ENCODE peak calls at places on chromosomes 16 and 17, in nine cellular contexts. U is adrenal gland, X is stomach, R is right lobe of liver, L is neural progenitor cell, T is PC-9, H is ovary, E is SK-N-SH, I is ascending aorta. C is an unnamed sample. For H3K9me3, the result is how much of the 10 kb centered on the place peaks cover.

GRCh38 chr17:46009681-46010596 is 10.9 kb downstream of the STH start:
- DNase-seq in U (no peak), E (no peak), X (no peak), R (no peak), I (no peak), T (no peak), L (no peak), H (no peak), C (no peak)

GRCh38 chr16:63663155-63663554 is 1458.7 kb downstream of the CDH11 start:
- DNase-seq in L (no peak), H (no peak), E (no peak), T (no peak), I (no peak), U (no peak), R (no peak), X (no peak), C (no peak)

GRCh38 chr17:74979408-74980146 is 7.0 kb upstream of the HID1 start:
- DNase-seq in T (no peak), R (no peak), H (no peak), I (no peak), U (no peak), L (no peak), X (no peak), E (no peak), C (no peak)

GRCh38 chr17:19336938-19337711 is 25.4 kb downstream of the B9D1 start:
- DNase-seq in T (no peak), E (no peak), U (no peak), R (peak), L (peak), I (peak), H (no peak), X (peak), C (no peak)

GRCh38 chr17:7839890-7840260 is 5.9 kb downstream of the KDM6B start:
- DNase-seq in U (no peak), H (peak), E (no peak), T (no peak), I (no peak), X (no peak), R (no peak), L (peak), C (no peak)

GRCh38 chr17:79223471-79223870 is 148.8 kb downstream of the ENGASE start:
- DNase-seq in I (no peak), L (peak), X (no peak), E (peak), H (no peak), U (no peak), R (no peak), T (no peak), C (no peak)

GRCh38 chr17:17928422-17929386 is 43.5 kb downstream of the TOM1L2 start:
- DNase-seq in L (no peak), I (no peak), R (no peak), T (no peak), U (no peak), X (no peak), E (no peak), H (no peak), C (no peak)

GRCh38 chr17:30548189-30548588 is 71.0 kb downstream of the GOSR1 start:
- DNase-seq in L (no peak), X (no peak), U (no peak), H (no peak), I (no peak), R (no peak), T (no peak), E (no peak), C (no peak)

GRCh38 chr17:29590979-29591736 is 1.7 kb upstream of the GIT1 start:
- DNase-seq in I (no peak), U (peak), E (peak), X (no peak), H (peak), R (no peak), T (no peak), L (peak), C (peak)

DNA sequence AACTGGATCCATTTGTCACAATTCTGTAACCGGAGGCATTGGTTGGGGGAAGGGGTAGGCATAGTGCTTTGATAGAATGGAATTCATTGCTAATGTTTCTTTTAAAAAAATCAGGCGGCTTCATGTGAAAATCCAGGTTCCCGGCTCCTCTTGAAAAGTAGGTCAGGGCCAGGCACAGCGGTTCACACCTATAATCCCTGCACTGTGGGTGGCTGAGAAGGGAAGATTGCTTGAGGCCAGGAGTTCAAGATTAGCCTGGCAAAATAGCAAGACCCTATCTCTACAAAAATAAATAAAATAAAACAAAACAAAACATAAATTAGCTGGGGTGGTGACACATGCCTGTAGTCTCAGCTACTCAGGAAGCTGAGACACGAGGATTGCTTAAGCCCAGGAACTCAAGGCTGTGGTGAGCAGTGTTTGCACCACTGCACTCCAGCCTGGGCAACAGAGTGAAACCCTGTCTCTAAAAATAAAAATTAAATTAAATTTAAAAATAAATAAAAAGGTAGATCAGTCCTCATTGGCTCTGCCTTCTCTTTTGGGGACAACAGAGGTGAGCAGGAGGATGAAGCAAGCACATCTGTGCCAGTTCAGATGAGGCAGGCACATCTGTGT is 466.5 kb downstream of the HS3ST4 start:
- DNase-seq in T (no peak), I (no peak), H (no peak), E (no peak), U (no peak), R (no peak), L (no peak), X (no peak), C (no peak)
- H3K9me3 ChIP-seq in T (under half), I (under half), H (under half), E (under half), U (under half), R (under half), L (under half), X (under half), C (under half)

DNA sequence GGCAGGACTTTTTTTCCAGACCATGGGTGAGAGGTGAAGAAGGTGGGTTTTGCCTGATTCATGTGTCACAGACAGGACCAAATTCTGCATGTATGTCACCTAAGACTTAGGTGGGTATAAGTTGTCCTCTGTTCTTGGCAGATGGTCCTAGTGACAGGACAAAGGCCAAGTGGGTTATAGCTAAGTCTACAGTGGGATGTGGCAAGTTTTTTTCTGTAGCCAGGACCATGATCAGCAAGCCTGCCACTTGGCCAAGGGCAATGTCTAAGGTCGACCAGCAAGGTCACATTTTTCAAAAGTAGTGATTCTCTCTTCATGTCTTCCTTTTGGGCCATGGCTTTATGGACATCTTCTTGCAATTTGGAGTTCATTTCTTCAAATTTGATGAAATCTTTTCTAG is 20.2 kb downstream of the ZNF267 start:
- DNase-seq in I (no peak), L (no peak), T (no peak), E (no peak), X (no peak), U (no peak), R (no peak), H (no peak), C (no peak)
- H3K9me3 ChIP-seq in I (under half), L (under half), T (under half), E (under half), X (half or more), U (under half), R (under half), H (under half), C (under half)

GRCh38 chr16:35363510-35363909 is 1904.1 kb downstream of the TP53TG3F start:
- DNase-seq in L (no peak), X (no peak), R (no peak), T (no peak), E (no peak), U (no peak), H (no peak), I (no peak), C (no peak)

GRCh38 chr16:35365675-35366074 is 1906.3 kb downstream of the TP53TG3F start:
- DNase-seq in L (no peak), U (no peak), X (no peak), I (no peak), E (no peak), T (no peak), R (no peak), H (no peak), C (no peak)

GRCh38 chr16:35364263-35364662 is 1904.9 kb downstream of the TP53TG3F start:
- DNase-seq in I (no peak), E (no peak), L (no peak), R (no peak), U (no peak), X (no peak), H (no peak), T (no peak), C (no peak)
- H3K9me3 ChIP-seq in I (under half), E (under half), L (under half), R (under half), U (under half), X (under half), H (under half), T (under half), C (under half)

DNA sequence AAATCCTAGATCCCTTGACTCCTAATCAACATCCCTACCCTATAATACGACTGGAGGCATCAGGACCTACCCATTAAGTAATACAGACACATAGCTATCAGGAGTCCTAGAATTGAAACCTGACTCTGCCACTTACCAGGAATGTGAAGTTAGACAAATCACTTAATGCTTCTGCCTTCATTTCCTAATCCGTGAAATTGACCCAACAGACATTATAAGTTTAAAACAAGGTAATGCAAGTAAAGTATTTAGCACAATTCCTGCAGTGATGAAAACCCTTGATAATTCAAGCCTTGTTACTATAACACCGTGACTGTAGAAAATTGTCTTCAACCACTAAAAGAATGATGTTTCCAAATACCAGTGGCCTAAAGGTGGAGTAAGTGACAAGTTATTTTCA is 150.2 kb downstream of the KCNJ2 start:
- DNase-seq in E (no peak), T (no peak), R (no peak), U (no peak), I (no peak), X (no peak), H (no peak), L (no peak), C (no peak)
- H3K9me3 ChIP-seq in E (under half), T (under half), R (under half), U (under half), I (under half), X (under half), H (under half), L (under half), C (under half)

GRCh38 chr16:28821874-28822519 is 802 bp upstream of the ATXN2L start:
- DNase-seq in X (no peak), H (peak), E (no peak), I (no peak), U (no peak), T (no peak), R (no peak), L (peak), C (no peak)
- H3K9me3 ChIP-seq in X (under half), H (under half), E (under half), I (under half), U (under half), T (under half), R (under half), L (under half), C (under half)

DNA sequence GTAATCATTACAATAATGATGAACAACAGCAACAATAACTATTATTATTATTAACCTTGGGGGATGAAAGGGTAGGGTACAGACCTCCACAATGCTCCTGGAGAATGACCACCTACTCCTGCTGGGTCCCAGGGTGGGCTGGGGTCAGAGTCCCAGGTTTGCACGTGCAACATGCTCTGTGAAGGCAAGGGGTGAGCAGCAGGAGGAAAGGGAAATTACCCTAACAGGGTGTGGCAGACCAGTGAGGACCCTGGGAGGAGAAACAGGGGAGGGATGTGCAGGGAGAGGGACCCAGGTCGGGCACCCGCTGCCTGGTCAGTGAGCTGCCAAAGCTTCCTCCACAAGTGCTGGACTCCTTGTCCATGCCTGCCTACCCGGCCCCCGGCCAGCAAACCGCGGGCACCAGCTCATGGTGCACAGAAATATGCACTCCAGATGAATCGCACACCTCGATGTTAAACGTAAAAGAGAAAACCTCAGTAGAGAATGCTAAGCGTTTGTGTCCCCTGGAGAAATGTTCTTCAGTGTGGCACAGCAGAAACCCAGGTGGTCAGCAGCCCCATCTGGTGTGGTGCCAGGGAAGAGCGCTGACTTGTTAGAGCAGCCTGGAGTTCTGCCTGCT is 767.1 kb downstream of the KCNJ18 start:
- DNase-seq in U (no peak), L (no peak), E (no peak), X (no peak), I (no peak), H (no peak), R (no peak), T (no peak), C (no peak)
- H3K9me3 ChIP-seq in U (under half), L (under half), E (under half), X (under half), I (under half), H (under half), R (under half), T (under half), C (under half)

GRCh38 chr17:44012874-44013273 is 1.9 kb downstream of the TMEM101 start:
- DNase-seq in I (no peak), X (no peak), R (no peak), H (no peak), E (no peak), U (no peak), T (no peak), L (no peak), C (no peak)

GRCh38 chr17:44012391-44012790 is 2.4 kb downstream of the TMEM101 start:
- DNase-seq in U (no peak), T (no peak), E (peak), L (no peak), X (no peak), H (no peak), R (no peak), I (no peak), C (no peak)

GRCh38 chr17:44014133-44014436 is 678 bp downstream of the TMEM101 start:
- DNase-seq in T (peak), U (no peak), E (no peak), L (no peak), H (no peak), X (no peak), R (no peak), I (no peak), C (no peak)

GRCh38 chr17:44010966-44011647 is 3.7 kb downstream of the TMEM101 start:
- DNase-seq in T (no peak), E (no peak), I (no peak), U (no peak), L (no peak), R (no peak), X (no peak), H (no peak), C (no peak)

GRCh38 chr17:44011876-44012275 is 2.9 kb downstream of the TMEM101 start:
- DNase-seq in R (no peak), X (no peak), T (no peak), E (peak), I (no peak), H (no peak), U (no peak), L (no peak), C (no peak)
- H3K9me3 ChIP-seq in R (under half), X (under half), T (under half), E (under half), I (under half), H (under half), U (under half), L (under half), C (under half)

C was measured in pancreas.